ENCODE peak calls at places on chromosome 18, in four cellular contexts. L is upper lobe of right lung, C is right atrium auricular region, Y is fibroblast of lung. M is an unnamed sample.

GRCh38 chr18:42107287-42108045 is 152.4 kb downstream of the PIK3C3 start:
- DNase-seq in L (no peak), C (no peak), Y (no peak), M (no peak)

GRCh38 chr18:78927616-78928015 is 52.0 kb upstream of the SALL3 start:
- DNase-seq in L (no peak), C (no peak), Y (no peak), M (no peak)

GRCh38 chr18:79964330-79965118 is at the start of gene HSBP1L1:
- DNase-seq in L (peak; percentile 93), C (no peak), Y (peak; percentile 37), M (no peak)

GRCh38 chr18:64712035-64712434 is 563.1 kb upstream of the LINC00305 start:
- DNase-seq in L (no peak), C (no peak), Y (no peak), M (no peak)

GRCh38 chr18:48943736-48944527 is 6.8 kb downstream of the SMAD7 start:
- DNase-seq in L (peak; percentile 57), C (no peak), Y (no peak), M (no peak)

GRCh38 chr18:48949606-48950535 is 894 bp downstream of the SMAD7 start:
- DNase-seq in L (peak; percentile 85), C (no peak), Y (no peak), M (no peak)

GRCh38 chr18:74146756-74147155 is 878 bp downstream of the FBXO15 start:
- DNase-seq in L (no peak), C (no peak), Y (peak; percentile 14), M (peak; percentile 59)

GRCh38 chr18:3863593-3863992 is 413.6 kb downstream of the TGIF1 start:
- DNase-seq in L (no peak), C (no peak), Y (no peak), M (no peak)

GRCh38 chr18:35236964-35237363 is 3.9 kb upstream of the ZNF397 start:
- DNase-seq in L (no peak), C (no peak), Y (no peak), M (no peak)

GRCh38 chr18:181711-182110 is 23.4 kb downstream of the USP14 start:
- DNase-seq in L (no peak), C (no peak), Y (no peak), M (no peak)

GRCh38 chr18:657311-657997 is at the start of gene TYMS:
- DNase-seq in L (peak; percentile 74), C (no peak), Y (peak; percentile 60), M (no peak)

GRCh38 chr18:79589601-79590091 is 90.0 kb upstream of the CTDP1 start:
- DNase-seq in L (peak; percentile 60), C (no peak), Y (no peak), M (no peak)

GRCh38 chr18:31498450-31499156 is 626 bp downstream of the DSG2 start:
- DNase-seq in L (no peak), C (no peak), Y (no peak), M (no peak)

GRCh38 chr18:66838340-66838987 is 234.6 kb upstream of the CDH19 start:
- DNase-seq in L (no peak), C (peak; percentile 63), Y (no peak), M (no peak)

GRCh38 chr18:56647071-56647470 is 4.1 kb upstream of the WDR7 start:
- DNase-seq in L (no peak), C (no peak), Y (no peak), M (no peak)

GRCh38 chr18:10205136-10205535 is 249.3 kb upstream of the APCDD1 start:
- DNase-seq in L (peak; percentile 65), C (no peak), Y (peak; percentile 73), M (no peak)

GRCh38 chr18:50986360-50987087 is 18.7 kb downstream of the ELAC1 start:
- DNase-seq in L (no peak), C (no peak), Y (peak; percentile 70), M (peak; percentile 59)

GRCh38 chr18:3264362-3264761 is 2.4 kb downstream of the MYL12B start:
- DNase-seq in L (no peak), C (no peak), Y (no peak), M (no peak)

GRCh38 chr18:57029761-57030160 is 117.1 kb upstream of the BOD1L2 start:
- DNase-seq in L (no peak), C (no peak), Y (no peak), M (no peak)

GRCh38 chr18:58692420-58693185 is 21.3 kb downstream of the MALT1 start:
- DNase-seq in L (no peak), C (no peak), Y (no peak), M (no peak)

GRCh38 chr18:58694720-58695468 is 23.6 kb downstream of the MALT1 start:
- DNase-seq in L (no peak), C (no peak), Y (no peak), M (no peak)

GRCh38 chr18:58697131-58697530 is 25.9 kb downstream of the MALT1 start:
- DNase-seq in L (no peak), C (no peak), Y (peak; percentile 42), M (no peak)

GRCh38 chr18:58695772-58696171 is 24.5 kb downstream of the MALT1 start:
- DNase-seq in L (no peak), C (no peak), Y (no peak), M (no peak)

DNA sequence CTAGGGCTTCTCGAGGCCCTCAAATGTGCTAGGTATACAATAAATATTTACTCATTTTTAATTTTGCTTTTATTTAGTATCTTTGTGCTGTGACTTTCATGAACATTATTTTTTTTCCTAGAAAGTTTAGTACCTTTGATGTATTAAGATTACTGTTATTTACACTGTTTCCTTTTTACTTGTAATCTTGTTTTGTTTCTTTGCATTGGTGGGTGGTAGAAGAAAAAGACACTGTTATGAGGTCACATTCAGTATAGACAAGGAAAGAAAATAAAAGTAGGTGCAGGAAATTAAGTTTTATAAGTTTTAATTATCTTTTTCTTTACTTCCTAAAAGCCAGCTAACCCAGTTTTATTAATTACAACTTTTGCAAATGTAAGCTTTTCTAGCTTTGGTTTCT is 23.0 kb downstream of the MALT1 start:
- DNase-seq in L (no peak), C (no peak), Y (no peak), M (no peak)
- H3K4me3 ChIP-seq in L (no peak overlapping the region), C (no peak overlapping the region), Y (no peak overlapping the region), M (no peak overlapping the region)

GRCh38 chr18:6543330-6543908 is 128.7 kb upstream of the L3MBTL4 start:
- DNase-seq in L (no peak), C (no peak), Y (peak; percentile 31), M (no peak)
- TF ChIP-seq CTCF in L (peak; percentile 55), C (peak; percentile 69), Y (peak; percentile 50), M (peak; percentile 30)

GRCh38 chr18:8367217-8367988 is 241.8 kb upstream of the RAB12 start:
- DNase-seq in L (peak; percentile 82), C (no peak), Y (peak; percentile 27), M (no peak)
- H3K4me3 ChIP-seq in L (peak overlapping the region; percentile 40), C (peak overlapping the region; percentile 13), Y (peak overlapping the region; percentile 46), M (peak overlapping the region; percentile 16)

GRCh38 chr18:76805221-76805620 is 17.1 kb upstream of the ZNF236 start:
- DNase-seq in L (no peak), C (no peak), Y (peak; percentile 42), M (no peak)
- TF ChIP-seq CTCF in L (no peak), C (no peak), Y (peak; percentile 30), M (peak; percentile 38)

DNA sequence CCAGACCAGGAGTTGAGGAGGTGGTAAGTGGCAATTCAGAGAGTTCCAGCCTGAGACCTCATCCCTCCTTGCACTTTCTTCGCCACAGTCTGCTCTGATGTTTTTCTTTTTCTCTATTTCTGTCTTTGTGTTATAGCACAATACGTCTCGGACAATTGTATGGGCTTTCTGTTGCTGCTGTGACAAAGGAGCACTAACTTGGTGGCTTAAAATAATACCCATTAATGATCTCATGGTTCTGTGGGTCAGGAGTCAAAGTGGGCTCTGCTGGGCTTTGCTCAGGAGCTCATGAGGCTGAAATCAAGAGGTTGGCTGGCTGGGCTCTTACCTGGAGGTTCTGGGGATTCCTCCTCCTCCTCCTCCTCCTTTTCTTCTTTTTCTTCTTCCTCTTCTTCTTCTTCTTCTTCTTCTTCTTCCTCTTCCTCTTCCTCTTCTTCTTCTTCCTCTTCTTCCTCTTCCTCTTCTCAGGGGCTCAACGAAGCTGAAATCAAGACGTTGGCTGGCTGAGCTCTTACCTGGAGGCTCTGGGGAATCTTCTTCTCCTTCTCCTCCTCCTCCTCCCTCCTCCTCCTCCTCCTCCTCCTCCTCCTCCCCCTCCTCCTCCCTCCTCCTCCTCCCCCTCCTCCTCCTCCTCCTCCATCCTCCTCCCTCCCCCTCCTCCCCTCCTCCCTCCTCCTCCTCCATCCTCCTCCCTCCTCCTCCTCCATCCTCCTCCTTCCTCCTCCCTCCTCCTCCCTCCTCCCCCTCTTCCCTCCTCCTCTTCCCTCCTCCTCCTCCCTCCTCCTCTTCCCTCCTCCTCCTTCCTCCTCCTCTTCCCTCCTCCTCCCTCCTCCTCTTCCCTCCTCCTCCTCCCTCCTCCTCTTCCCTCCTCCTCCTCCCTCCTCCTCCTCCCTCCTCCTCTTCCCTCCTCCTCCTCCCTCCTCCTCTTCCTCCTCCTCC is 104.0 kb downstream of the GATA6 start:
- DNase-seq in L (no peak), C (no peak), Y (no peak), M (no peak)
- H3K4me3 ChIP-seq in L (no peak overlapping the region), C (no peak overlapping the region), Y (no peak overlapping the region), M (no peak overlapping the region)

GRCh38 chr18:7488571-7488970 is 78.5 kb upstream of the PTPRM start:
- DNase-seq in L (no peak), C (no peak), Y (no peak), M (no peak)
- TF ChIP-seq CTCF in L (no peak), C (no peak), Y (no peak), M (no peak)